ENCODE peak calls at places on chromosomes 4 and X, in four cellular contexts. H is A549, F is uterus, Q is heart left ventricle. M is an unnamed sample.

GRCh38 chrX:115030635-115031034 is 13.2 kb upstream of the IL13RA2 start:
- DNase-seq in H (no peak), F (no peak), Q (no peak), M (no peak)

GRCh38 chrX:151736685-151737084 is 2.1 kb downstream of the CNGA2 start:
- DNase-seq in H (no peak), F (no peak), Q (no peak), M (no peak)

GRCh38 chr4:180949825-180950224 is 1293.4 kb upstream of the TENM3 start:
- DNase-seq in H (no peak), F (no peak), Q (no peak), M (no peak)

GRCh38 chr4:16663722-16664121 is 234.7 kb downstream of the LDB2 start:
- DNase-seq in H (no peak), F (no peak), Q (no peak), M (no peak)

GRCh38 chrX:70219938-70220764 is 14.3 kb upstream of the AWAT1 start:
- DNase-seq in H (peak; percentile 64), F (no peak), Q (no peak), M (no peak)

GRCh38 chr4:19194672-19195071 is 1057.0 kb upstream of the SLIT2 start:
- DNase-seq in H (no peak), F (no peak), Q (no peak), M (no peak)

GRCh38 chr4:23680616-23681518 is 209.0 kb downstream of the PPARGC1A start:
- DNase-seq in H (no peak), F (no peak), Q (no peak), M (no peak)

GRCh38 chr4:183987529-183987946 is 82.4 kb downstream of the STOX2 start:
- DNase-seq in H (peak; percentile 26), F (peak; percentile 64), Q (peak; percentile 87), M (peak; percentile 78)

GRCh38 chrX:143894938-143895337 is 11.1 kb downstream of the UBE2NL start:
- DNase-seq in H (no peak), F (no peak), Q (no peak), M (no peak)

GRCh38 chrX:39773150-39773549 is 324.6 kb downstream of the BCOR start:
- DNase-seq in H (no peak), F (no peak), Q (no peak), M (no peak)

GRCh38 chrX:87736576-87736975 is 219.0 kb downstream of the KLHL4 start:
- DNase-seq in H (no peak), F (no peak), Q (no peak), M (no peak)

GRCh38 chr4:19494958-19495357 is 756.7 kb upstream of the SLIT2 start:
- DNase-seq in H (no peak), F (no peak), Q (no peak), M (no peak)

GRCh38 chrX:47873123-47873522 is 36.4 kb downstream of the ZNF81 start:
- DNase-seq in H (no peak), F (no peak), Q (no peak), M (no peak)

GRCh38 chr4:13933163-13933562 is 305.6 kb upstream of the BOD1L1 start:
- DNase-seq in H (no peak), F (no peak), Q (no peak), M (no peak)

GRCh38 chr4:125741825-125742452 is 427.2 kb downstream of the FAT4 start:
- DNase-seq in H (no peak), F (no peak), Q (no peak), M (no peak)

GRCh38 chr4:109816082-109816442 is 500 bp downstream of the GAR1 start:
- DNase-seq in H (no peak), F (no peak), Q (no peak), M (no peak)

GRCh38 chr4:21450331-21450730 is 498.2 kb downstream of the KCNIP4 start:
- DNase-seq in H (no peak), F (no peak), Q (no peak), M (no peak)

GRCh38 chr4:87896020-87896621 is 63.4 kb downstream of the MEPE start:
- DNase-seq in H (peak; percentile 14), F (no peak), Q (peak; percentile 47), M (no peak)

GRCh38 chr4:163111588-163111987 is 55.1 kb downstream of the NAF1 start:
- DNase-seq in H (no peak), F (no peak), Q (no peak), M (no peak)

GRCh38 chr4:105620640-105621323 is 68.4 kb downstream of the ARHGEF38 start:
- DNase-seq in H (peak; percentile 2), F (no peak), Q (peak; percentile 36), M (no peak)

GRCh38 chr4:173167793-173168395 is 717 bp upstream of the GALNT7 start:
- DNase-seq in H (peak; percentile 47), F (no peak), Q (peak; percentile 28), M (no peak)

GRCh38 chr4:185522451-185522850 is 12.9 kb downstream of the PDLIM3 start:
- DNase-seq in H (no peak), F (no peak), Q (no peak), M (no peak)

GRCh38 chrX:148649145-148649645 is 148.8 kb downstream of the AFF2 start:
- DNase-seq in H (no peak), F (no peak), Q (no peak), M (no peak)

GRCh38 chr4:37594095-37594494 is 92.1 kb downstream of the RELL1 start:
- DNase-seq in H (no peak), F (no peak), Q (no peak), M (no peak)

GRCh38 chr4:118684873-118685811 is at the start of gene METTL14:
- DNase-seq in H (peak; percentile 60), F (peak; percentile 91), Q (peak; percentile 94), M (peak; percentile 78)

GRCh38 chr4:118682928-118683327 is 2.3 kb upstream of the METTL14 start:
- DNase-seq in H (peak; percentile 13), F (no peak), Q (no peak), M (no peak)

GRCh38 chr4:118676128-118676527 is 9.1 kb upstream of the METTL14 start:
- DNase-seq in H (no peak), F (no peak), Q (no peak), M (no peak)

GRCh38 chr4:118683513-118683912 is 1.7 kb upstream of the METTL14 start:
- DNase-seq in H (no peak), F (no peak), Q (no peak), M (no peak)

DNA sequence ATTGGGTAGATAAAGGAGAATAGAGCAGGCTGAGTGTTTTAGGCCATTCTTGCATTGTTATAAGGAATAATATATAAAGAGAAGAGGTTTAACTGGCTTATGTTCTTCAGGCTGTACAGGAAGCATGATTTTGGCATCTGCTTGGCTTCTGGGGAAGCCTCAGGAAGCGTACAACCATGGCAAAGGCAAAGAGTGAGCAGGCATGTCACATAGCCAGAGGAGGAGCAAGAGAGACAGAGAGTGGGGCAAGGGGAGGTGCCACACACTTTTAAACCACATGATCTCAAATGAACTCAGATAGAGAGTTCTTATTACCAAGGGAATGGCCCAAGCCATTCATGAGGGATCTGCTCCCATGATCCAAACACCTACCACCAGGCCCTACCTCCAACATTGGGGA is 4.4 kb upstream of the METTL14 start:
- DNase-seq in H (no peak), F (no peak), Q (no peak), M (no peak)
- TF ChIP-seq POLR2A in H (no peak), F (no peak), Q (no peak), M (no peak)

DNA sequence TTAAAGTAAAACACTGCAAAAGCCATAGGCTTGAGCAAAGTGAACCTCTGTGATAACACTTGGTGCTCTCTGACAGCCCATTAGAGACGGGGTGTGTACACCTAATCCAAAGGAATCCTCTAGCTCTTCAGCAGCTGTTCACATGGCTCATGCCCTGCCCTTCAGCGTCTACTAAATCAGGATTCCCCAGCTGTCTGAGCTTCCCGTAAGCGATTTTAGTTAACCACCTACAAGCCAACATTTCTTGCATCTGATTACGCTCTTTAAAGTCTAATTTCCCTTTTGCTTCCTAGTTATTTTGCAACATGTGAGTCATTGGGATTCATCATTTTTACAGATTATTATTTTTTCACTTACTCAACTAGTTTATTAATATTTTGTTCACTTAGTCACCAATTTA is 6.5 kb downstream of the DMD start:
- DNase-seq in H (no peak), F (peak; percentile 30), Q (peak; percentile 23), M (peak; percentile 60)
- H3K27ac ChIP-seq in H (no peak overlapping the region), F (peak overlapping the region; percentile 63), Q (no peak overlapping the region), M (peak overlapping the region; percentile 89)

DNA sequence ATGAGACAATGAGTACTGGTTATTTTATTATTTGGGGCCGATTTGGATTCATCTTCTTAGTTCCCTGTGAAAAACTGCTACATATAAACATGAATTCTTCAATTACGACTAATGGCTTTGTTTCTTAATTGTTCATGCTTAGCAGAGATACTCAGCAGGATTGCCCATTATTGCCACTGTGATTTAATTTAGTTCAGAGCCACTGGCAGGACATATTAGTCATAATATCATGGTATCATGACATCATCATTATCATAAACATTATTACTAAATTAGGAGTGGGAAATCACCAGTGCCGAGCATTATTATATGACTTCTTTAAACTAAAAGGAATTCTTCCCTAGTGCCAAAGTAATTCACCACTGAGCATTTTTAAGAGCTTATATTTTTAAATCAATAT is 201.4 kb downstream of the SPOCK3 start:
- DNase-seq in H (no peak), F (no peak), Q (no peak), M (no peak)
- H3K4me1 ChIP-seq in H (peaks cover 16% of the 10 kb centered on the region), F (no peaks in the 10 kb centered on the region), Q (no peaks in the 10 kb centered on the region), M (no peaks in the 10 kb centered on the region)

DNA sequence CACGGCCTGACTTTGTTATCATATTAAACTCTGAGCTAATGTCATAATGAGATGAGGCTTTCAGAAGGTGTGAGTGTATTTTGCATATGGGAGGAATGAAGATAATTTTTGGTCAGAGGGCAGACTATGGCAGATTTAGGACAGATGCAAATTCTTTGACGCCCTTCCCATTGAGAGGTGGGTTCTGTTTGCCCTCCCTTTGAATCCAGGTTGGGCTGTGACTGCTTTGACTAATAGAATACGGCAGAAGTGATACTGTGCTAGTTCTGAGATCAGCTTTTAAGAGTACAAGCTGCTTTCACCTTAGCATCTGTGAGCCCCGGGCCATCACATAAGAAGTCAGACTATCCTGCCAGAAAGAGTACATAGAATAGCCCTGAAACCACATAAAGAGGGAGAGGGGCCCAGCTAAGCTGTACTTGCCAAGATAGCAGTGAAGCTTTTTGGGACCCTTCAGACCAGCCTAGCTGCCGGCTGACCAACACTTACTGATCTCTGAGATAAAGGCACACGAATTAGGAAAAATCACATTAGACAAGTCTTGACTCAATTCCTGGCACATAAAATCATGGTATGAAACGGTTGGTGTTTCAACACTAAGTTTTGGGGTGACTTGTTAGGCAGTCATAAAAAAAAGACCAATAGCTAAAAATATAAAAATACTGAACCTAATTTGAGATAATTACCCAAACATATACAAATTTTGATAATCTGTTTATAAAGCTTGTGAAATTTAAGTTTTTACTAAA is 166.7 kb upstream of the SH3RF1 start:
- DNase-seq in H (no peak), F (no peak), Q (no peak), M (no peak)
- TF ChIP-seq POLR2A in H (no peak), F (no peak), Q (no peak), M (no peak)

GRCh38 chrX:31266172-31267076 is 194.6 kb upstream of the FTHL17 start:
- DNase-seq in H (no peak), F (peak; percentile 25), Q (peak; percentile 53), M (peak; percentile 16)

GRCh38 chrX:31271615-31272471 is 200.0 kb upstream of the FTHL17 start:
- DNase-seq in H (no peak), F (no peak), Q (no peak), M (no peak)

GRCh38 chrX:31268359-31268758 is 196.5 kb upstream of the FTHL17 start:
- DNase-seq in H (no peak), F (no peak), Q (no peak), M (no peak)

GRCh38 chrX:31269914-31270313 is 198.1 kb upstream of the FTHL17 start:
- DNase-seq in H (no peak), F (no peak), Q (no peak), M (no peak)

DNA sequence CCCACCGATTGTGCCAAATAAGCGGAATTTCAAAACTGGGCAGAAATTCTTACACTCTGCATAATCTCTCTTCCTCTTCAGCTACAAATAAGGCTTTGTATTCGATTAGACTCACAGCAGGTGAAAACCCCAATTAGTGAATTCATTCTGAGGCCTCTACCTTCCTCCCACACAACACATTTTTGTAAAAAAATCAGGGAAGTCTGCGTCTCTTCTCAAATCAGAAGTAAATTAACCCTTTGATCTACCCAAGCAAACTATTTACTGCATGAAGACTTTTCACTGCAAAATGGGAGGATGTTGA is 200.6 kb upstream of the FTHL17 start:
- DNase-seq in H (no peak), F (no peak), Q (no peak), M (no peak)
- H3K27ac ChIP-seq in H (no peak overlapping the region), F (no peak overlapping the region), Q (no peak overlapping the region), M (no peak overlapping the region)